ENCODE peak calls at places on chromosomes 4 and X, in ten cellular contexts. K is H1, L is AG04450, I is HepG2, N is PC-3, O is ascending aorta, Q is WERI-Rb-1, Z is fibroblast of lung, E is K562, C is Panc1. M is an unnamed sample.

GRCh38 chr4:128571747-128572146 is 237.8 kb upstream of the JADE1 start:
- DNase-seq in Q (no peak), N (peak), C (no peak), K (no peak), Z (peak), E (no peak), O (peak), L (peak), I (no peak), M (peak)

GRCh38 chr4:73019462-73020047 is 50.0 kb downstream of the COX18 start:
- DNase-seq in C (peak), E (peak), L (peak), I (peak), Q (no peak), O (no peak), K (no peak), N (peak), Z (peak), M (peak)

GRCh38 chr4:174663254-174663653 is 141.0 kb upstream of the HPGD start:
- DNase-seq in C (no peak), I (no peak), Q (no peak), L (no peak), K (no peak), O (no peak), Z (peak), N (peak), E (no peak), M (no peak)

GRCh38 chr4:164221631-164222030 is 532.3 kb upstream of the SMIM31 start:
- DNase-seq in Q (no peak), Z (peak), C (no peak), N (peak), I (no peak), L (no peak), K (no peak), O (no peak), E (no peak), M (peak)

GRCh38 chrX:137354851-137355250 is 211.1 kb upstream of the ZIC3 start:
- DNase-seq in Z (no peak), N (no peak), L (no peak), I (no peak), C (no peak), K (no peak), Q (no peak), E (no peak), O (no peak), M (no peak)

GRCh38 chrX:45191820-45192409 is 8.8 kb downstream of the DIPK2B start:
- DNase-seq in Q (no peak), I (no peak), E (no peak), C (no peak), K (no peak), N (peak), O (no peak), L (no peak), Z (peak), M (no peak)

GRCh38 chr4:83993774-83994173 is 457.9 kb downstream of the GPAT3 start:
- DNase-seq in I (no peak), C (no peak), L (no peak), N (no peak), Z (no peak), E (peak), Q (peak), K (peak), O (no peak), M (no peak)

GRCh38 chr4:107666134-107666533 is 53.9 kb downstream of the PAPSS1 start:
- DNase-seq in N (peak), Z (peak), O (no peak), E (no peak), L (peak), I (peak), K (no peak), C (no peak), Q (no peak), M (no peak)

GRCh38 chr4:99655315-99656081 is 2.1 kb downstream of the C4orf54 start:
- DNase-seq in L (peak), Z (peak), Q (no peak), N (peak), C (no peak), E (no peak), O (peak), K (no peak), I (no peak), M (peak)

GRCh38 chr4:33054161-33054560 is 2334.0 kb downstream of the PCDH7 start:
- DNase-seq in O (no peak), I (no peak), Q (no peak), K (no peak), N (no peak), E (no peak), Z (no peak), L (no peak), C (no peak), M (no peak)

GRCh38 chrX:30597258-30598012 is 19.9 kb upstream of the TASL start:
- DNase-seq in N (peak), O (no peak), I (no peak), K (no peak), E (no peak), L (no peak), Q (no peak), Z (no peak), C (no peak), M (no peak)

GRCh38 chr4:81723927-81724587 is 252.3 kb upstream of the RASGEF1B start:
- DNase-seq in K (no peak), O (no peak), I (no peak), E (no peak), Q (no peak), Z (no peak), N (no peak), C (no peak), L (no peak), M (no peak)

GRCh38 chr4:25813705-25814104 is 49.1 kb downstream of the SEL1L3 start:
- DNase-seq in I (peak), C (no peak), O (no peak), E (no peak), K (no peak), Z (peak), Q (no peak), N (peak), L (peak), M (no peak)

GRCh38 chr4:136748777-136749176 is 783.5 kb downstream of the PCDH18 start:
- DNase-seq in N (no peak), E (no peak), Q (no peak), Z (no peak), C (no peak), O (no peak), I (no peak), K (no peak), L (no peak), M (no peak)

GRCh38 chr4:42497142-42497541 is 99.9 kb downstream of the SHISA3 start:
- DNase-seq in O (no peak), L (no peak), I (no peak), E (no peak), N (no peak), Z (no peak), Q (no peak), C (no peak), K (no peak), M (no peak)

GRCh38 chr4:7500404-7500803 is 65.7 kb upstream of the PSAPL1 start:
- DNase-seq in E (no peak), K (no peak), Q (no peak), N (no peak), O (no peak), I (no peak), C (no peak), L (no peak), Z (no peak), M (no peak)

GRCh38 chrX:49309401-49309981 is 6.0 kb downstream of the GAGE10 start:
- DNase-seq in K (no peak), N (peak), L (no peak), E (no peak), Q (no peak), C (no peak), I (no peak), Z (peak), O (no peak), M (no peak)

GRCh38 chr4:153564630-153565525 is 98.7 kb downstream of the TMEM131L start:
- DNase-seq in L (no peak), E (no peak), Q (peak), K (no peak), C (no peak), Z (peak), N (peak), I (peak), O (no peak), M (no peak)

GRCh38 chr4:37561803-37562207 is 124.4 kb downstream of the RELL1 start:
- DNase-seq in Q (no peak), C (no peak), N (peak), L (peak), K (no peak), E (peak), Z (peak), O (no peak), I (peak), M (peak)

GRCh38 chr4:139281212-139281611 is 1.2 kb upstream of the MGARP start:
- DNase-seq in Q (no peak), C (no peak), K (no peak), Z (no peak), E (no peak), I (no peak), N (peak), O (no peak), L (no peak), M (peak)

GRCh38 chr4:168766537-168767316 is 243.3 kb downstream of the CBR4 start:
- DNase-seq in N (peak), C (no peak), I (no peak), Q (no peak), E (no peak), Z (peak), K (no peak), L (no peak), O (peak), M (no peak)

GRCh38 chr4:36288727-36289126 is 7.3 kb downstream of the DTHD1 start:
- DNase-seq in C (no peak), L (no peak), K (no peak), Z (peak), E (no peak), Q (no peak), N (peak), O (no peak), I (no peak), M (no peak)

GRCh38 chrX:12987900-12988594 is 13.1 kb downstream of the TMSB4X start:
- DNase-seq in K (no peak), Z (no peak), I (peak), O (no peak), L (no peak), N (no peak), C (no peak), E (no peak), Q (no peak), M (no peak)

GRCh38 chrX:13219990-13220764 is 99.7 kb downstream of the ATXN3L start:
- DNase-seq in I (no peak), C (no peak), L (peak), N (no peak), Z (peak), O (no peak), K (no peak), Q (no peak), E (no peak), M (no peak)

GRCh38 chr4:152102184-152103000 is 341.6 kb upstream of the GATB start:
- DNase-seq in L (peak), Z (peak), Q (no peak), I (peak), O (no peak), E (no peak), C (peak), K (no peak), N (peak), M (peak)

GRCh38 chr4:64715741-64716140 is 306.5 kb upstream of the TECRL start:
- DNase-seq in L (no peak), Z (no peak), O (no peak), N (peak), I (no peak), K (no peak), E (no peak), Q (no peak), C (no peak), M (no peak)

GRCh38 chr4:98470831-98471230 is 187.6 kb downstream of the TSPAN5 start:
- DNase-seq in Z (peak), Q (no peak), N (no peak), C (no peak), O (no peak), E (no peak), I (no peak), L (no peak), K (no peak), M (no peak)

GRCh38 chr4:141078871-141079270 is 54.4 kb downstream of the RNF150 start:
- DNase-seq in L (no peak), I (no peak), O (no peak), N (no peak), C (no peak), Z (peak), K (no peak), Q (no peak), E (no peak), M (no peak)

GRCh38 chr4:150814873-150815272 is 200.2 kb downstream of the LRBA start:
- DNase-seq in L (no peak), Q (no peak), E (no peak), I (no peak), C (no peak), K (no peak), N (peak), Z (no peak), O (no peak), M (no peak)

GRCh38 chr4:34721835-34722234 is 1522.5 kb downstream of the ARAP2 start:
- DNase-seq in Z (no peak), E (no peak), Q (no peak), O (no peak), I (no peak), N (no peak), C (no peak), L (no peak), K (no peak), M (no peak)

GRCh38 chr4:34723606-34724005 is 1520.7 kb downstream of the ARAP2 start:
- DNase-seq in E (no peak), I (no peak), N (no peak), Q (no peak), K (no peak), C (no peak), L (no peak), O (no peak), Z (peak), M (no peak)

GRCh38 chr4:34720563-34720962 is 1523.8 kb downstream of the ARAP2 start:
- DNase-seq in L (no peak), C (no peak), Z (peak), O (no peak), K (no peak), Q (no peak), N (peak), E (no peak), I (peak), M (peak)
- TF ChIP-seq CTCF in L (peak), C (peak), Z (no peak), O (no peak), K (no peak), Q (peak), N (peak), E (no peak), I (peak), M (peak)

GRCh38 chrX:115234220-115234557 is 293 bp upstream of the LRCH2 start:
- DNase-seq in N (no peak), C (no peak), K (no peak), L (no peak), Z (peak), O (no peak), Q (no peak), I (no peak), E (no peak), M (no peak)

GRCh38 chrX:115229337-115229991 is 4.4 kb downstream of the LRCH2 start:
- DNase-seq in N (no peak), O (no peak), C (no peak), Z (no peak), E (no peak), L (no peak), Q (no peak), I (no peak), K (no peak), M (no peak)

GRCh38 chrX:115232933-115233496 is 881 bp downstream of the LRCH2 start:
- DNase-seq in K (no peak), Z (no peak), O (no peak), E (no peak), I (no peak), N (no peak), Q (no peak), C (no peak), L (no peak), M (no peak)

GRCh38 chrX:115233497-115234219 is at the start of gene LRCH2:
- DNase-seq in I (no peak), Q (peak), K (peak), Z (peak), E (no peak), O (peak), C (no peak), N (no peak), L (peak), M (no peak)
- H3K27ac ChIP-seq in I (no peak), Q (peak), K (no peak), Z (peak), E (no peak), O (peak), C (no peak), N (no peak), L (peak), M (no peak)

GRCh38 chr4:44425614-44426208 is 22.9 kb downstream of the KCTD8 start:
- DNase-seq in N (peak), I (no peak), K (no peak), L (no peak), C (no peak), E (no peak), O (no peak), Q (peak), Z (peak), M (peak)
- TF ChIP-seq CTCF in N (peak), I (peak), K (peak), L (peak), C (peak), E (no peak), O (no peak), Q (peak), Z (no peak), M (peak)

GRCh38 chr4:687048-687974 is 1.6 kb downstream of the SLC49A3 start:
- DNase-seq in O (peak), L (no peak), E (peak), Z (peak), K (no peak), Q (peak), I (peak), C (peak), N (peak), M (peak)
- H3K27ac ChIP-seq in O (peak), L (peak), E (peak), Z (peak), K (no peak), Q (no peak), I (peak), C (peak), N (peak), M (peak)

GRCh38 chr4:74794341-74794801 is at the start of gene BTC:
- DNase-seq in E (no peak), Q (peak), K (peak), L (no peak), I (peak), O (peak), C (peak), N (peak), Z (peak), M (peak)
- TF ChIP-seq CTCF in E (peak), Q (peak), K (peak), L (peak), I (peak), O (peak), C (peak), N (peak), Z (peak), M (peak)

DNA sequence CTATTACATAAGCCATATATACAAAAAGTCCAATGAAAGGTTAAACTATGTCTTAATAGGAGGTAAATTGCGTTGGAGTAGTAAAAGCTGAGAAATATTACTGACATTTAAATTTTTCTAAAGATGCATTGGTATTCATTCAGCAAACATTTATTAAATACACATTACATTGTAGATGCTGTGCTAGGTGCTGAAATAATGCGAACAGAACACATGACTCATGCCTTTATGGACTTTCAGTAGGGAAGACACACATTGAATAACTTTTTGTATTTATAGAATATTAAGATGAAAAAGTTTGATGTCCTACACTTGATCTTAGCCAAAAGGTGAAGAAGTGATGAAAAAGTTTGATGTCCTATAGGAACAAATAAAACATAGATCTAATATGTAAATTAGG is 871.1 kb upstream of the SLIT2 start:
- DNase-seq in L (no peak), I (no peak), Q (no peak), E (no peak), N (peak), K (no peak), C (no peak), O (no peak), Z (peak), M (no peak)
- H3K27ac ChIP-seq in L (no peak), I (no peak), Q (no peak), E (no peak), N (peak), K (no peak), C (no peak), O (no peak), Z (no peak), M (no peak)

GRCh38 chrX:20252392-20253231 is 14.1 kb downstream of the RPS6KA3 start:
- DNase-seq in O (peak), E (peak), K (peak), Z (peak), L (no peak), N (peak), C (no peak), I (peak), Q (peak), M (no peak)
- TF ChIP-seq CTCF in O (peak), E (peak), K (peak), Z (peak), L (peak), N (peak), C (peak), I (peak), Q (peak), M (peak)

GRCh38 chr4:28351826-28352225 is 1491.2 kb downstream of the STIM2 start:
- DNase-seq in N (no peak), Z (no peak), Q (no peak), I (no peak), K (no peak), O (no peak), C (no peak), E (no peak), L (no peak), M (no peak)

GRCh38 chr4:28354874-28355273 is 1494.2 kb downstream of the STIM2 start:
- DNase-seq in L (no peak), O (no peak), I (no peak), Z (no peak), N (no peak), Q (peak), K (no peak), C (no peak), E (no peak), M (no peak)

GRCh38 chr4:28350485-28350884 is 1489.8 kb downstream of the STIM2 start:
- DNase-seq in O (no peak), L (no peak), N (peak), K (no peak), I (no peak), C (no peak), Z (no peak), Q (no peak), E (no peak), M (peak)
- H3K27ac ChIP-seq in O (no peak), L (no peak), N (no peak), K (no peak), I (no peak), C (no peak), Z (no peak), Q (no peak), E (no peak), M (no peak)

GRCh38 chr4:113659127-113659526 is 102.4 kb downstream of the CAMK2D start:
- DNase-seq in L (no peak), E (no peak), K (no peak), I (peak), C (no peak), Q (no peak), Z (no peak), O (no peak), N (no peak), M (no peak)

GRCh38 chr4:113653871-113654270 is 107.7 kb downstream of the CAMK2D start:
- DNase-seq in E (no peak), Q (no peak), I (no peak), Z (no peak), N (no peak), L (no peak), O (no peak), K (no peak), C (no peak), M (no peak)

DNA sequence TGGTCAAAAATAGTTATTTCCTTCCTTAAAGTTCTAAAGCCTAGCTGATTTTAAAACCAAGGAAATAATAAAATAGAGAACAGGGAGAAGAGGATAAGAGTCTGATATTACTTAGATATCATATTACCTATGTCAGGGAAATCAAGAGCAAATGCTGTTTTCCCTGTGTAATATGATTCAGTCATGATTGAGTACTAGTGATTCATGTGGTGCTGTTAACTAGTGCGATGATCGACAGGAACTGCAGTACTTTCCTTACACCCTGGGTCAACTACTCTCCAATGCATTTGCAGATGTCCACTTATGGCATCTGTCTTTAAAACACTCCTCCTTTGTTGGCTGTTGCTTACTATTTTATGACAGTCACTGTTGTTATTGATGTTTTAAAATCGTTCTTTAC is 103.7 kb downstream of the CAMK2D start:
- DNase-seq in L (no peak), C (no peak), I (no peak), N (peak), K (no peak), E (no peak), Z (peak), O (no peak), Q (no peak), M (peak)
- TF ChIP-seq CTCF in L (no peak), C (no peak), I (no peak), N (no peak), K (no peak), E (no peak), Z (no peak), O (no peak), Q (no peak), M (no peak)

GRCh38 chr4:104494822-104495559 is at the start of gene CXXC4:
- DNase-seq in L (no peak), O (peak), I (peak), K (peak), Z (peak), N (no peak), C (no peak), E (peak), Q (peak), M (peak)
- H3K27ac ChIP-seq in L (no peak), O (peak), I (no peak), K (peak), Z (no peak), N (no peak), C (peak), E (no peak), Q (peak), M (no peak)

M was measured in RWPE1.